ENCODE peak calls at places on chromosome 12, in four cellular contexts. One of them, this sample, is unnamed.

GRCh38 chr12:53956914-53957536 is 2.3 kb downstream of the HOXC12 start:
- DNase-seq in A549: no peak
- DNase-seq in K562: no peak
- DNase-seq in HepG2: no peak
- DNase-seq in this sample: no peak

GRCh38 chr12:32181498-32182175 is 75.0 kb downstream of the BICD1 start:
- DNase-seq in K562: no peak
- DNase-seq in A549: no peak
- DNase-seq in HepG2: no peak
- DNase-seq in this sample: no peak

GRCh38 chr12:41932470-41932991 is 212.1 kb downstream of the GXYLT1 start:
- DNase-seq in K562: peak; percentile 8
- DNase-seq in HepG2: no peak
- DNase-seq in A549: no peak
- DNase-seq in this sample: peak; percentile 61

GRCh38 chr12:128784030-128784770 is 39.6 kb downstream of the SLC15A4 start:
- DNase-seq in A549: no peak
- DNase-seq in K562: no peak
- DNase-seq in HepG2: no peak
- DNase-seq in this sample: no peak

GRCh38 chr12:107027304-107028053 is 40.5 kb upstream of the MTERF2 start:
- DNase-seq in K562: no peak
- DNase-seq in HepG2: peak; percentile 66
- DNase-seq in A549: peak; percentile 60
- DNase-seq in this sample: no peak

GRCh38 chr12:95213119-95213518 is 4.1 kb downstream of the FGD6 start:
- DNase-seq in HepG2: no peak
- DNase-seq in A549: no peak
- DNase-seq in K562: no peak
- DNase-seq in this sample: no peak

GRCh38 chr12:89040146-89040964 is 311.9 kb downstream of the DUSP6 start:
- DNase-seq in HepG2: no peak
- DNase-seq in K562: no peak
- DNase-seq in A549: no peak
- DNase-seq in this sample: peak; percentile 25

GRCh38 chr12:19771858-19772257 is 332.6 kb downstream of the AEBP2 start:
- DNase-seq in HepG2: no peak
- DNase-seq in A549: no peak
- DNase-seq in K562: no peak
- DNase-seq in this sample: no peak

GRCh38 chr12:85866929-85867776 is 6.9 kb upstream of the NTS start:
- DNase-seq in HepG2: peak; percentile 48
- DNase-seq in A549: peak; percentile 51
- DNase-seq in K562: peak; percentile 10
- DNase-seq in this sample: no peak

GRCh38 chr12:107405436-107405835 is 280.2 kb upstream of the PWP1 start:
- DNase-seq in HepG2: no peak
- DNase-seq in K562: no peak
- DNase-seq in A549: no peak
- DNase-seq in this sample: no peak

GRCh38 chr12:132185698-132186097 is 41.4 kb downstream of the NOC4L start:
- DNase-seq in HepG2: no peak
- DNase-seq in A549: no peak
- DNase-seq in K562: no peak
- DNase-seq in this sample: no peak

GRCh38 chr12:120874547-120875245 is 29.5 kb downstream of the SPPL3 start:
- DNase-seq in HepG2: no peak
- DNase-seq in K562: no peak
- DNase-seq in A549: no peak
- DNase-seq in this sample: no peak

GRCh38 chr12:105025890-105026289 is 39.8 kb downstream of the NOPCHAP1 start:
- DNase-seq in A549: no peak
- DNase-seq in HepG2: no peak
- DNase-seq in K562: no peak
- DNase-seq in this sample: no peak

GRCh38 chr12:122942609-122943008 is 23.7 kb downstream of the ABCB9 start:
- DNase-seq in HepG2: peak; percentile 68
- DNase-seq in K562: no peak
- DNase-seq in A549: no peak
- DNase-seq in this sample: no peak

GRCh38 chr12:3727877-3728632 is 24.9 kb downstream of the CRACR2A start:
- DNase-seq in K562: no peak
- DNase-seq in HepG2: no peak
- DNase-seq in A549: no peak
- DNase-seq in this sample: no peak

GRCh38 chr12:89453579-89453978 is 71.0 kb downstream of the GALNT4 start:
- DNase-seq in HepG2: peak; percentile 31
- DNase-seq in A549: no peak
- DNase-seq in K562: no peak
- DNase-seq in this sample: no peak

GRCh38 chr12:44835641-44836379 is 40.3 kb downstream of the NELL2 start:
- DNase-seq in K562: no peak
- DNase-seq in A549: no peak
- DNase-seq in HepG2: no peak
- DNase-seq in this sample: no peak

GRCh38 chr12:108399514-108399913 is 60.4 kb upstream of the CMKLR1 start:
- DNase-seq in HepG2: no peak
- DNase-seq in K562: no peak
- DNase-seq in A549: no peak
- DNase-seq in this sample: no peak

GRCh38 chr12:58487280-58488141 is 432.8 kb downstream of the LRIG3 start:
- DNase-seq in HepG2: no peak
- DNase-seq in A549: no peak
- DNase-seq in K562: no peak
- DNase-seq in this sample: no peak

GRCh38 chr12:102512523-102512922 is 32.2 kb upstream of the IGF1 start:
- DNase-seq in HepG2: no peak
- DNase-seq in A549: no peak
- DNase-seq in K562: no peak
- DNase-seq in this sample: no peak

GRCh38 chr12:124130717-124131670 is 158.0 kb downstream of the ZNF664 start:
- DNase-seq in A549: peak; percentile 23
- DNase-seq in HepG2: peak; percentile 89
- DNase-seq in K562: no peak
- DNase-seq in this sample: peak; percentile 53

GRCh38 chr12:3138896-3139590 is 61.9 kb downstream of the TSPAN9 start:
- DNase-seq in K562: no peak
- DNase-seq in A549: no peak
- DNase-seq in HepG2: no peak
- DNase-seq in this sample: no peak

DNA sequence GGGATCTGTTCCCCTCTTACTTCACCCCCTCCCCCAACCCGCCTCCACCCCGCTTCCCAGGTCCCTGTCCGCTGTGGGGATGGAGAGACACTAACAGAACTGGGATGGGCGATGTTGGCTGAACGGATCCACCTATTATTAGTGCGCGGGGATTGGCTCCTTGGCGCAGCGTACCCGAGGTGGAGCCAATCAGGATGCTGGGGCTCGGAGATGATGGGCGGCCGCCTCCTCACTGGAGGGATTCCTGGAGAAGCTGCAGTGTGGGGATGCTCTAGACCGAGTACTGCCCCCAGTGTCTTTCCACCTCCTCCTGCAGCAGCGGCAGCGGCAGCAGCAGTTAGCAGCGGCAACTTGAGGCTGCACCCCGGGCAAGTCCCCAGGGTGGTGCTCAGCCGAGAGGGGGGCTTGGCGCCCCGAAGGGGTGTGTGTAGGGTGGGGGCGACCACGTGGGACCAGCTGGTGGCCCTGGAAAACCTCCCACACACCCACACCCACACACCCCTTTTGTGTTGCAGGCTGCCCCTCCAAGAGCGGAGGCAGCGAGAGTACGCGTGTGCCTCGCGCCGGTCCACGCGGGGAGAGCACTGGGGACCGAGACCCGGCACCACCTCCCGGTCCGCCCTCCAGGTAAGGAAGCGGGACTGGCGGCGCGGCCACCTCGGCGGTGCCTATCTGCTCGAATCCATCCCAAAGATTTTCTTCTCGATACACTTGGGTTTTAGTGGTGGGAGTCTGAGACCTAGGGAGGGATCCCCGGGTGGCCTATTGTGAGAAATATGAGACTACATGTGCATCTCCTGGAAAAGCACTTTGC is at the start of gene SYT1:
- DNase-seq in HepG2: no peak
- DNase-seq in A549: peak; percentile 98
- DNase-seq in K562: no peak
- DNase-seq in this sample: peak; percentile 89
- TF ChIP-seq HMGXB4 in HepG2: no peak
- TF ChIP-seq HMGXB4 in A549: no peak
- TF ChIP-seq HMGXB4 in K562: no peak
- TF ChIP-seq HMGXB4 in this sample: peak; percentile 33

GRCh38 chr12:91091916-91092715 is 19.2 kb downstream of the LUM start:
- DNase-seq in HepG2: no peak
- DNase-seq in K562: no peak
- DNase-seq in A549: no peak
- DNase-seq in this sample: no peak
- TF ChIP-seq MAX in HepG2: no peak
- TF ChIP-seq MAX in K562: no peak
- TF ChIP-seq MAX in A549: no peak
- TF ChIP-seq MAX in this sample: no peak

DNA sequence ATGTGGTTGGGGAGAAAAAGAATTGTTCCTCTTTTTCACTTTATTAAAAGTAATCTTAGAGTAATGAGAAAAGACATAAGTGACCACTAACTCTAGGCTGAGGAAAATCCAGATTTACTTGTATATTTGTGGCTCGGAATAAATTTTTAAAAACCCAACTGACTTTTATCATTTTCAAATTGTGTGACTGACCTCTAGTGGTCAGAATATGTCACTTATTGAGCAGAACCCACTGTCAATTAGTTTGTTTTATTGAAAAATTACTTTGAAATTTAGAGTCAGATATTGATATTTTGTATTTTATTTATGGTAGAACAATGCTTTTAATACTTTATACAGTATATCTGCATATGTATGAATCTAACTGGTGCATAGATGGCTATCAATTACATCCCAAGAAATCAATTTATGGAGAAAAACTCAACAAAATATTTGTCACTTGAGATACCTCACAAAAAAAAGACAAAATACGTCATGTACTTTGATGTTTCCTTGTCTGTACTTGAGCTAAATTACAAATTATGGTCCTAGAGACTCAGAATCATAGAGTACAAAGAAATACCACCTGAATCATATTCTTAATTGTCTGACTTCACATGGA is 229.4 kb downstream of the CNTN1 start:
- DNase-seq in K562: peak; percentile 14
- DNase-seq in A549: no peak
- DNase-seq in HepG2: peak; percentile 8
- DNase-seq in this sample: no peak
- TF ChIP-seq HMGXB4 in K562: no peak
- TF ChIP-seq HMGXB4 in A549: no peak
- TF ChIP-seq HMGXB4 in HepG2: no peak
- TF ChIP-seq HMGXB4 in this sample: no peak

GRCh38 chr12:13152281-13152680 is 44.2 kb upstream of the EMP1 start:
- DNase-seq in A549: no peak
- DNase-seq in K562: no peak
- DNase-seq in HepG2: no peak
- DNase-seq in this sample: no peak
- TF ChIP-seq MAX in A549: no peak
- TF ChIP-seq MAX in K562: no peak
- TF ChIP-seq MAX in HepG2: no peak
- TF ChIP-seq MAX in this sample: no peak

This sample was measured in WTC11.